ENCODE peak calls at places on chromosomes 11 and 22, in four cellular contexts. F is astrocyte, W is prostate gland, I is heart left ventricle. L is an unnamed sample.

GRCh38 chr11:67347964-67348749 is 5.2 kb downstream of the POLD4 start:
- DNase-seq in W (no peak), I (no peak), F (peak; percentile 52), L (peak; percentile 40)

GRCh38 chr11:120642196-120642894 is 130.8 kb downstream of the GRIK4 start:
- DNase-seq in W (no peak), F (no peak), I (no peak), L (no peak)

GRCh38 chr11:44817207-44817944 is 90.6 kb downstream of the TSPAN18 start:
- DNase-seq in I (no peak), W (no peak), F (peak; percentile 49), L (no peak)

GRCh38 chr11:82996966-82997606 is 74.6 kb downstream of the RAB30 start:
- DNase-seq in W (peak; percentile 38), I (no peak), F (peak; percentile 53), L (peak; percentile 63)

GRCh38 chr11:60915250-60915914 is 1.4 kb downstream of the TMEM109 start:
- DNase-seq in I (peak; percentile 69), F (peak; percentile 48), W (peak; percentile 77), L (peak; percentile 62)

GRCh38 chr11:122440783-122441701 is 214.5 kb upstream of the UBASH3B start:
- DNase-seq in I (peak; percentile 72), F (peak; percentile 1), W (no peak), L (peak; percentile 8)

GRCh38 chr22:20834725-20835124 is 23.9 kb downstream of the PI4KA start:
- DNase-seq in I (no peak), F (no peak), W (no peak), L (no peak)

GRCh38 chr11:100581318-100581717 is 105.8 kb upstream of the ARHGAP42 start:
- DNase-seq in I (no peak), F (no peak), W (no peak), L (no peak)

GRCh38 chr11:113192121-113192925 is 122.1 kb upstream of the TTC12 start:
- DNase-seq in F (peak; percentile 44), I (no peak), W (no peak), L (no peak)

DNA sequence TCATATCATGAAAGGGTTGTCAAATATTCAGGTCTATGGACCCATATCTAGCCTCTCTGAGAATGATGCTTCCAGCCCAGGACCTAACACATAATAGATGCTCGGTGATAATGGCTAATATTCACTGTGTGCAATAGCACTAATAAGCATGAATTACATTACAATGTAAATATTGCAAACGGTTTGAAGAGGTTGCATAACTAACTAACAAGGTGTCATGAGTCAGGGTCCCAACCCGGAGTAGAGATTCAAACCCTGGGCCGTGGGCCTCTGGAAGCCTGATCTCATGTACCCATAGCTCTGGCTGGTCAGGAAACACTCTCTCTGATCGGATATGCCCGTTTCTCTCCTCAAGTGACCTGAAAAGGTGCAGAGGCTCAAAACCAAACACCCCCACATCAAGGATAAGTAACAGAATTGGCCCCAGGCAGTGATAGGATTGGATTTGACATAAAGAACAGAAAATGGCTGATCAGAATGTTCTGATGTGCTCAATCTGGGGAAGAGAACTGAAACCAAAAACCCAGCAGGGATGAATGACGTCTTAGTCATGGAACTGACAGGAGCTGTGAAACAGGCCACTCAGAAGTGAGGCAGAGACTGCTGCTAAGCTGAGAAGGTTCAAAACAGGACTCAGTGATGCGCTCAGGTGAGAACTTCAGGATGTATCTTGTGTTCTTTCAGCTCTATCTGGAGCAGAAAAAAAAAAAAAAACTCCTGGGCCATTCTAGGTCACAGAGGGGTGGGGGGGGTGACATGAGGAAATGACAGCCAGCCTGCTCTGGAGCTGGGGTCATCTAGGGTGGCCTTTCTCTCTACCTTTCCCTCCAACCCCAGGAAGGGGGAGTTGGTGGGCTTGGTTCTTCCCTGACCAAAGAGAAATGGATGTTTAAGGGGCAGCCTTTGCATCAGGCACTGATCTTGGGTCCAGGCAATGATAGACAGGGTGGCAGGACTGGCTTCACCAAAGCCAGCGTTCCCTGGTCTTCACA is 6.6 kb upstream of the KCTD17 start:
- DNase-seq in F (no peak), W (no peak), I (no peak), L (no peak)
- H3K27ac ChIP-seq in F (no peak overlapping the region), W (no peak overlapping the region), I (no peak overlapping the region), L (no peak overlapping the region)

GRCh38 chr11:11995601-11996000 is 12.8 kb downstream of the DKK3 start:
- DNase-seq in I (no peak), W (no peak), F (no peak), L (no peak)

GRCh38 chr11:11993814-11994213 is 14.6 kb downstream of the DKK3 start:
- DNase-seq in I (peak; percentile 69), W (peak; percentile 53), F (peak; percentile 82), L (peak; percentile 87)

GRCh38 chr11:11996321-11997174 is 11.9 kb downstream of the DKK3 start:
- DNase-seq in I (no peak), W (no peak), F (no peak), L (no peak)

GRCh38 chr11:12001152-12001551 is 7.3 kb downstream of the DKK3 start:
- DNase-seq in W (no peak), F (no peak), I (no peak), L (no peak)

DNA sequence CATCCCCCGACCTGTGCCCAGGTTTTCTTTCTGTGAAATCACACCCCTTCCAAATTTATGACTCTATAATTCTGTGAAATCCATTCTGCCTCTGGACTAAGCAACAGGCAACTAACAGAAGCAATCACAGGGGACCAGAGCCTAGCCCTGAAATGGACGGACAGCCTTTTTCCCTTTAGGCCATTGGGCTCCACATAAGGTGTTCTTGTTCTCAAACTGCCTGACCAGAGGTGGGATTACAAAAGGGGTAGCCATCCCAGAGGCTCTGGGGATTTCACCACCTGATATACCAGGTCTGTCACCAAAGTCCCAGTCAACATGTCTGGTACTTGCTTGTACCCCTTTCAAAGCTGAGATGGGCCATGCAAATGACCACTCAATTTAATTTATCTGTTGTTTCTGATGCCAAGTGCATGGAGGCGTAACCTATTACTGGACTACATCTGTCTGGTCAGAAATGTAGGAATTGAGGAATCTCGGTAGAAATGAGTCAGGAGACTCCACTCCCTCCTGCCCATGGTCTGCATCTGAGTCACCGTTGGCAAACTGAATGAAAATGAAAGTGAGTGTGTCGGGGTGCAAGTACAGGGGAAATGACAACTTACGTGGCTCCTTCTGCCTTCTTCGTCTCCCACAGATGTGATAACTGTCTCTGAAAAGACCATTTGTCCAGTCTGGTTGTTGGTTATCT is 10.2 kb downstream of the DKK3 start:
- DNase-seq in I (no peak), F (peak; percentile 94), W (no peak), L (peak; percentile 88)
- H3K27ac ChIP-seq in I (no peak overlapping the region), F (peak overlapping the region; percentile 87), W (no peak overlapping the region), L (peak overlapping the region; percentile 59)

DNA sequence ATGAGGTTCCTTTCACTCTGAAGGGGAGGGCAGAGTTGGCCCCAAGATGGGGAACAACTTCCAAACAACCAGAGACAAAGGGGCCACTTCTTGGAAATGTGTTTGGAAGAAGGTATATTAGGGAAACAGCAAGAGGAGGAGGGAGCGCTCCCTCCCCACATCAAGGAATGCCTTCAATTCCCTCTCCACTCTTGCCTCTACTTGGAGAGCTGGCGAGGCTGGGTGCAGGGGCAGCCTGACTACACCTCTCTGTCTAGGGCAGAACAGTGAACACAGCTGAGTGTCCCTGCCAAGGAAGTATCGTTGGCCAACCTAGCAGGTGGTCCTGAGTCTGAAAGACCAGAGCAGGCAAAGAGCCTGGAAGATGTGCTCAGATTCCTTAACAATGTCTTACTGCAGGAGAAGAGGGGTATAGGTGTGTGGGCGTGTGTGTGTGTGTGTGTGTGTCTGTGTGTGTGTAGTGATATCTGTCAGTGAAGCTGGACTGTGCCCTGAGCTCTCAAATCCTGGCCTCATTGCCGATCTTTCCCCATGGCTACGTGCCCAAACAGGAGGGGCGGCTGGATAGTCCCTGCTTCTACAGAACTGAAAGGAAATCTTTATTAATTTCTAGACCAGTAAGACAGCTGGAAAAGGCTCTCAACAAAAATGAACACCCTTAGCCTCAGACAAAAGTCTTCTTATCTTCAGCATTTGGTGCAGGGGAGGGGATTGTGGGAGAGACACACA is 46.8 kb downstream of the PAMR1 start:
- DNase-seq in I (peak; percentile 27), W (no peak), F (no peak), L (no peak)
- H3K27ac ChIP-seq in I (no peak overlapping the region), W (no peak overlapping the region), F (no peak overlapping the region), L (no peak overlapping the region)

DNA sequence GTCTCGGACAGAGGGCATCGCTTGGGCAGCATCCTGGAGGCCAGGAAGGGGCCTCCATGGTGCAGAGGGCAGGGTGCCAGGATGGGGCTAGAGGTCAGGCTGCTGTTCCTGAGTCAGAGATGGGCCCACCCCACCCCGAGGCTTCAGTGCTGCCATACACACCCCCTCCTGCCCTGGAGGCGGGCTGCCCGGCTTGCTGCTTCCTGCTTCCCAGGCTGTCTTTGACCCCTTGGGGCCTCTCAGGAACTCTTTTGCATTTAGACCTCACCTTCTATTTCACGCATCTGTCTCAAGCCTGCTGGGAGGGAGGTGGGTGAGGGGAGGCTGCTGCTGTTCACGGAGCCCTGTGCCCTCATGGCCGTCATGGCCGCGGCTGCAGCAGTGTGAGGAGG is 6.6 kb upstream of the GRAMD4 start:
- DNase-seq in W (no peak), F (no peak), I (no peak), L (no peak)
- H3K27ac ChIP-seq in W (no peak overlapping the region), F (no peak overlapping the region), I (peak overlapping the region; percentile 68), L (no peak overlapping the region)

DNA sequence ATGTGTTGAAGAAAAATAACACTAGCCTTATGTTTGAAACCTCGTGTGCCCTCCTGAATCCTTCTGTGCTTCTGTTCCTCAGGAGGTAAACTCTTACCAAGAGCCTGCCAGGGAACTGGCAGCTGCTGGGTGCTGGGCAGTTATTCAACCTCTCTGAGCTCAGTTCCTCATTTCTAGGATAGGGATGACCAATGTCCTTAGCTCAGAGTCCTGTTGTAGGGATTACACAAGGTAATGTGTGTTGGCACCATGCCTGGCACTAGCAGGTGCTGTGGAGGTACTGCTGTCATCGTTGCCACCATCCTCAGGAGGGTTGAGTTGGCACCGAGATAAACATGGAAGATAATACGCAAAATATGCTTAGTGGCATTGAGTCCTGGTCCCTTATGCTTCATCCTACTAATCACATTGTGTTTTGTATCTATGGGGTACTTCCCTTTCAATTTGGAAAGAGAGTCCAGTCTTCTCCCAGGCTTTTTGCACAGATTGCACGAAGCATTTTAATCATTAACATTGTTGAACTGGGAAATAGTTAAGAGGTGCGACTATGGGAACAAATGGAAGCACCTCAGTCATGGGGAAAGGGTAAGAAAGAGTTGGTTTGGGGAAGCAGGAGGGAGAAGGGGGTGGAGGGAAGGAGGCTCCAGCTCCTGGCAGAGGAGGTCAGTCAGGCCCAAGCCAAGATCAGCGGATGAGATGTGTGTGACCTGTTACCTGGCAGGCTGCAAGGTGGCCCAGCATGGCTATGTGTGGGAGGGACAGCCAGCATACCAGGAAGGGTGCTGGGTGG is 56.7 kb downstream of the CABIN1 start:
- DNase-seq in W (no peak), I (no peak), F (no peak), L (no peak)
- H3K27ac ChIP-seq in W (no peak overlapping the region), I (no peak overlapping the region), F (no peak overlapping the region), L (no peak overlapping the region)